ENCODE peak calls at places on chromosome 6, in six cellular contexts. B is adrenal gland, E is AG04450, L is IMR-90, R is PC-3, X is heart right ventricle. F is an unnamed sample.

GRCh38 chr6:2952557-2953095 is 18.7 kb downstream of the SERPINB6 start:
- DNase-seq in R (peak; percentile 76), L (peak; percentile 91), E (peak; percentile 75), X (peak; percentile 76), B (peak; percentile 95), F (peak; percentile 22)

GRCh38 chr6:116424001-116424400 is 37.2 kb upstream of the CALHM6 start:
- DNase-seq in L (peak; percentile 78), E (no peak), X (no peak), R (peak; percentile 58), B (no peak), F (no peak)

GRCh38 chr6:33199687-33200233 is 705 bp downstream of the RXRB start:
- DNase-seq in X (peak; percentile 78), R (peak; percentile 74), L (peak; percentile 35), E (no peak), B (peak; percentile 88), F (no peak)

GRCh38 chr6:164069352-164070022 is 655.0 kb downstream of the QKI start:
- DNase-seq in R (no peak), E (no peak), L (no peak), B (peak; percentile 67), X (peak; percentile 75), F (peak; percentile 94)

GRCh38 chr6:134686071-134686470 is 263.8 kb downstream of the ALDH8A1 start:
- DNase-seq in X (no peak), B (no peak), R (peak; percentile 31), L (peak; percentile 27), E (no peak), F (no peak)

GRCh38 chr6:29953001-29953436 is 10.7 kb downstream of the HLA-A start:
- DNase-seq in R (peak; percentile 60), B (no peak), E (peak; percentile 41), X (no peak), L (peak; percentile 21), F (peak; percentile 5)

GRCh38 chr6:35320031-35320410 is 22.3 kb upstream of the PPARD start:
- DNase-seq in L (no peak), X (no peak), E (no peak), R (no peak), B (no peak), F (no peak)

GRCh38 chr6:77502966-77503365 is 39.7 kb upstream of the HTR1B start:
- DNase-seq in L (no peak), E (no peak), R (no peak), X (no peak), B (no peak), F (no peak)

GRCh38 chr6:24529985-24530384 is 35.2 kb downstream of the ALDH5A1 start:
- DNase-seq in E (no peak), X (no peak), L (no peak), B (no peak), R (no peak), F (no peak)

GRCh38 chr6:135129139-135129867 is 51.8 kb upstream of the MYB start:
- DNase-seq in B (no peak), X (no peak), R (no peak), L (no peak), E (no peak), F (peak; percentile 50)

GRCh38 chr6:42017021-42017643 is 33.2 kb upstream of the TAF8 start:
- DNase-seq in E (peak; percentile 63), R (peak; percentile 69), B (peak; percentile 84), L (peak; percentile 90), X (no peak), F (peak; percentile 80)

GRCh38 chr6:2915150-2915549 is 12.0 kb upstream of the SERPINB9 start:
- DNase-seq in X (no peak), L (no peak), B (no peak), R (no peak), E (no peak), F (no peak)

GRCh38 chr6:147737084-147737483 is 228.6 kb downstream of the SAMD5 start:
- DNase-seq in B (no peak), R (no peak), L (no peak), X (no peak), E (no peak), F (no peak)
- H3K4me3 ChIP-seq in B (no peak overlapping the region), R (no peak overlapping the region), L (no peak overlapping the region), X (no peak overlapping the region), E (no peak overlapping the region), F (no peak overlapping the region)

GRCh38 chr6:22682979-22683378 is 113.6 kb downstream of the HDGFL1 start:
- DNase-seq in B (no peak), X (no peak), R (no peak), E (no peak), L (no peak), F (no peak)

GRCh38 chr6:22680950-22681349 is 111.6 kb downstream of the HDGFL1 start:
- DNase-seq in B (no peak), X (no peak), L (no peak), R (no peak), E (no peak), F (no peak)

DNA sequence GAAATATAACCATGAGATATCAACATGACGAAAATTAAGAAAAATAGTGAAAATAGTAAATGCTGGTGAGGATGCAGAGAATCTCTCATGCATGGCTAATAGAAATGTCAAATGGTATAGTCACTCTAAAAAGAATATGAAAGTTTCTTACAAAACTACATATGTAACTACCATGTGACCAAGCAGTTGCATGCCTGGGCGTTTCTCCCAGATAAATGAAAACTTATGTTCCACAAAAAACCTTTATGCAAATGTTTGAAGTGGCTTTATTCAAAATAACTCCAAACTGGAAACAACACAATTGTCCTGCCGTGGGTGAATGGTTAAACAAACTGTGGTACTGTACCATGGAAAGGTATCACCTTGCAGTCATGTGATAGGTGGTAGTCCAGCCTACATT is 112.4 kb downstream of the HDGFL1 start:
- DNase-seq in X (no peak), E (no peak), B (no peak), L (no peak), R (no peak), F (no peak)
- H3K9me3 ChIP-seq in X (no peaks in the 10 kb centered on the region), E (no peaks in the 10 kb centered on the region), B (no peaks in the 10 kb centered on the region), L (no peaks in the 10 kb centered on the region), R (no peaks in the 10 kb centered on the region), F (no peaks in the 10 kb centered on the region)

DNA sequence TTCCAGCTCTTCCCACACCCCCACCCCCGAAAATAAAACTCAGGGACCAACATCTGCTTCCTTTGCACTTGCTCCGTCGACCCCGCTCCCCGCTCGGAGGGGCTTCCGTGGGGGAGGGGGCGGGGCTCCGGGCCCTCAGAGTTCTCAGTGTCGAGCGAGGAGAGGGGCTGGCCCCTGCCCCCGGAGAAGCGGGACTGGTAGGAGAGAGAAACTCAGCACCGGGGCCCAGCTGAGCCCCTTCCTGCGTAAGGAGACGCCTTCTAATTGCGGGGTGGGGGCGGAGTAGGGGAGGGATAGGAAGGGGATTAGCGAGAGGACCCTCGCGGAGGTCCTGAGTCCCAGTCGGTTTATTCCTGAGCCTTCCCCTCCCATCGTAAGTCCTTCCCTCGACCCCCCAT is 22.3 kb upstream of the SLC22A7 start:
- DNase-seq in L (no peak), X (no peak), E (no peak), B (no peak), R (no peak), F (no peak)
- H3K4me3 ChIP-seq in L (no peak overlapping the region), X (peak overlapping the region; percentile 39), E (no peak overlapping the region), B (no peak overlapping the region), R (no peak overlapping the region), F (no peak overlapping the region)

DNA sequence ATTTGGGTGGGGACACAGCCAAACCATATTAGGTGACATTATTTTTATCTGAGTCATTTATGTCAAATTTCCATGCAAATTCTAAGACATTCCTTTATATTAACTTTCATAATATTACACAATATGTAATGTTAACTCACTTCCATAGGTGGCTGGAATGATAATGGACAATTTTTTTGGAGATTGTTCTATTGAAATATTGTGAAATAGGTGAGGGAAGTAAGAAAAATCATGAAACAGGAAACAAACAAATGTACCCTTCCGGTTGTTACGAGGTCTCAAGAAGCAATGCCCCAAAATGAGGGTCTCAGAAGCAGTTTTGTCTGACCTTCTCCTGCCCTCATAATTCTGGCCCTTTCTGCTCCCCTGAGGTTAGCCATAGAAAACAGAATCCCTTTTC is 306.5 kb downstream of the HDGFL1 start:
- DNase-seq in X (no peak), R (no peak), L (no peak), E (no peak), B (no peak), F (no peak)
- H3K9me3 ChIP-seq in X (peaks cover 3% of the 10 kb centered on the region), R (no peaks in the 10 kb centered on the region), L (no peaks in the 10 kb centered on the region), E (no peaks in the 10 kb centered on the region), B (no peaks in the 10 kb centered on the region), F (no peaks in the 10 kb centered on the region)